ENCODE peak calls at places on chromosomes 12 and 14, in four cellular contexts. O is IMR-90, L is A549, F is ELR. W is an unnamed sample.
A peak's percentile ranks its signal among the peaks of the same experiment; 100 is the strongest.

GRCh38 chr14:52769889-52770288 is 21.5 kb downstream of the GNPNAT1 start:
- DNase-seq in O (no peak), L (no peak), F (peak; percentile 54), W (no peak)

GRCh38 chr12:57215668-57216013 is 953 bp upstream of the NXPH4 start:
- DNase-seq in O (peak; percentile 30), L (no peak), F (peak; percentile 42), W (peak; percentile 29)

GRCh38 chr14:55731881-55732498 is 152.0 kb downstream of the KTN1 start:
- DNase-seq in O (peak; percentile 24), L (no peak), F (peak; percentile 40), W (peak; percentile 64)

GRCh38 chr14:24665440-24665991 is 31.5 kb upstream of the GZMB start:
- DNase-seq in O (no peak), L (no peak), F (no peak), W (no peak)

GRCh38 chr14:77853919-77854318 is 54.0 kb downstream of the ADCK1 start:
- DNase-seq in O (no peak), L (no peak), F (no peak), W (no peak)

GRCh38 chr12:15842106-15842505 is 40.1 kb upstream of the STRAP start:
- DNase-seq in O (peak; percentile 98), L (peak; percentile 19), F (peak; percentile 73), W (no peak)

GRCh38 chr12:92049403-92049802 is 96.2 kb downstream of the BTG1 start:
- DNase-seq in O (no peak), L (no peak), F (no peak), W (no peak)

GRCh38 chr12:48736456-48736855 is 19.9 kb upstream of the CCNT1 start:
- DNase-seq in O (no peak), L (no peak), F (no peak), W (no peak)

GRCh38 chr14:81390706-81391105 is 9.4 kb downstream of the STON2 start:
- DNase-seq in O (no peak), L (no peak), F (no peak), W (peak; percentile 13)

GRCh38 chr14:78245238-78245637 is 75.1 kb downstream of the NRXN3 start:
- DNase-seq in O (no peak), L (no peak), F (no peak), W (no peak)

GRCh38 chr12:124005736-124006581 is 32.9 kb downstream of the ZNF664 start:
- DNase-seq in O (no peak), L (no peak), F (no peak), W (peak; percentile 2)

GRCh38 chr14:104442611-104443390 is 136.8 kb upstream of the C14orf180 start:
- DNase-seq in O (no peak), L (no peak), F (no peak), W (no peak)

GRCh38 chr12:32290411-32290810 is 108.9 kb upstream of the FGD4 start:
- DNase-seq in O (peak; percentile 56), L (peak; percentile 73), F (no peak), W (no peak)

GRCh38 chr12:127445583-127445982 is 821.4 kb upstream of the TMEM132C start:
- DNase-seq in O (no peak), L (no peak), F (no peak), W (no peak)

GRCh38 chr12:89183985-89184435 is 168.3 kb downstream of the DUSP6 start:
- DNase-seq in O (peak; percentile 72), L (peak; percentile 45), F (peak; percentile 44), W (peak; percentile 58)

GRCh38 chr12:58067610-58068387 is 126.4 kb downstream of the ATP23 start:
- DNase-seq in O (peak; percentile 57), L (peak; percentile 23), F (peak; percentile 96), W (peak; percentile 99)

GRCh38 chr12:111154180-111154579 is 214.7 kb downstream of the PHETA1 start:
- DNase-seq in O (no peak), L (no peak), F (no peak), W (no peak)

GRCh38 chr14:92651106-92651792 is 97.2 kb downstream of the LGMN start:
- DNase-seq in O (no peak), L (no peak), F (no peak), W (peak; percentile 37)

GRCh38 chr14:105374389-105374788 is 23.9 kb upstream of the TEX22 start:
- DNase-seq in O (no peak), L (no peak), F (no peak), W (peak; percentile 65)

GRCh38 chr14:60655898-60656754 is 6.8 kb upstream of the SIX1 start:
- DNase-seq in O (peak; percentile 25), L (no peak), F (no peak), W (no peak)

GRCh38 chr14:74886001-74886400 is 4.3 kb downstream of the DLST start:
- DNase-seq in O (peak; percentile 98), L (no peak), F (peak; percentile 74), W (peak; percentile 88)

GRCh38 chr12:5022465-5023061 is 21.1 kb upstream of the KCNA5 start:
- DNase-seq in O (peak; percentile 36), L (peak; percentile 57), F (peak; percentile 47), W (peak; percentile 87)

GRCh38 chr12:53974084-53975018 is at the start of gene HOTAIR:
- DNase-seq in O (no peak), L (peak; percentile 39), F (peak; percentile 85), W (no peak)

GRCh38 chr12:29519585-29520182 is 22.2 kb upstream of the OVCH1 start:
- DNase-seq in O (peak; percentile 68), L (peak; percentile 60), F (peak; percentile 42), W (peak; percentile 26)

GRCh38 chr12:130253866-130254265 is 83.8 kb upstream of the PIWIL1 start:
- DNase-seq in O (no peak), L (no peak), F (no peak), W (no peak)

GRCh38 chr12:48818831-48819590 is 715 bp downstream of the CACNB3 start:
- DNase-seq in O (no peak), L (no peak), F (no peak), W (no peak)

GRCh38 chr12:19453961-19454360 is 14.7 kb downstream of the AEBP2 start:
- DNase-seq in O (no peak), L (no peak), F (no peak), W (no peak)

GRCh38 chr12:119544780-119545625 is 48.6 kb upstream of the TMEM233 start:
- DNase-seq in O (peak; percentile 70), L (peak; percentile 75), F (peak; percentile 72), W (peak; percentile 62)

W was measured in trophoblast cell.